ENCODE peak calls at places on chromosomes 7 and 10, in four cellular contexts. J is AG04450; N is A549; L is effector memory CD4-positive, alpha-beta T cell. G is an unnamed sample.
A peak's percentile ranks its signal among the peaks of the same experiment; 100 is the strongest.

GRCh38 chr7:130441408-130441854 is 615 bp upstream of the CEP41 start:
- DNase-seq in J (no peak), N (peak; percentile 51), L (no peak), G (peak; percentile 49)

GRCh38 chr7:14687241-14687640 is 215.3 kb downstream of the DGKB start:
- DNase-seq in J (no peak), N (no peak), L (no peak), G (no peak)

GRCh38 chr10:112280205-112280921 is 2.8 kb upstream of the TECTB start:
- DNase-seq in J (no peak), N (no peak), L (no peak), G (no peak)

GRCh38 chr7:123557016-123557630 is 495 bp downstream of the NDUFA5 start:
- DNase-seq in J (no peak), N (no peak), L (no peak), G (no peak)

GRCh38 chr7:80614911-80615310 is 23.5 kb upstream of the CD36 start:
- DNase-seq in J (no peak), N (no peak), L (no peak), G (no peak)

GRCh38 chr7:100016209-100016901 is 959 bp downstream of the ZKSCAN1 start:
- DNase-seq in J (no peak), N (no peak), L (no peak), G (peak; percentile 45)

GRCh38 chr7:44144426-44144967 is 3.4 kb upstream of the MYL7 start:
- DNase-seq in J (no peak), N (no peak), L (no peak), G (no peak)

GRCh38 chr7:108413782-108414492 is 42.3 kb downstream of the NRCAM start:
- DNase-seq in J (no peak), N (peak; percentile 62), L (no peak), G (no peak)

GRCh38 chr10:12782537-12782936 is 219.0 kb downstream of the CCDC3 start:
- DNase-seq in J (no peak), N (peak; percentile 66), L (peak; percentile 6), G (no peak)

GRCh38 chr10:87678302-87678701 is 18.6 kb downstream of the PAPSS2 start:
- DNase-seq in J (no peak), N (no peak), L (no peak), G (no peak)

GRCh38 chr7:51256244-51256781 is 60.3 kb downstream of the COBL start:
- DNase-seq in J (no peak), N (no peak), L (no peak), G (peak; percentile 34)

GRCh38 chr10:124997246-124997790 is 55.4 kb downstream of the ZRANB1 start:
- DNase-seq in J (no peak), N (no peak), L (no peak), G (no peak)

GRCh38 chr10:46268076-46268881 is 18.5 kb upstream of the ANTXRL start:
- DNase-seq in J (no peak), N (no peak), L (peak; percentile 34), G (no peak)

GRCh38 chr10:34607894-34608293 is 207.2 kb downstream of the PARD3 start:
- DNase-seq in J (no peak), N (no peak), L (no peak), G (no peak)

GRCh38 chr10:34612446-34612845 is 202.7 kb downstream of the PARD3 start:
- DNase-seq in J (no peak), N (no peak), L (no peak), G (no peak)

GRCh38 chr10:34613491-34613890 is 201.6 kb downstream of the PARD3 start:
- DNase-seq in J (no peak), N (no peak), L (no peak), G (no peak)

GRCh38 chr10:34612938-34613337 is 202.2 kb downstream of the PARD3 start:
- DNase-seq in J (no peak), N (no peak), L (no peak), G (no peak)

GRCh38 chr10:34609287-34609940 is 205.7 kb downstream of the PARD3 start:
- DNase-seq in J (no peak), N (no peak), L (no peak), G (no peak)
- H3K27ac ChIP-seq in J (no peak overlapping the region), N (no peak overlapping the region), L (no peak overlapping the region), G (no peak overlapping the region)

GRCh38 chr10:101467286-101467770 is 113.4 kb downstream of the BTRC start:
- DNase-seq in J (peak; percentile 34), N (peak; percentile 69), L (peak; percentile 0), G (no peak)
- H3K27ac ChIP-seq in J (no peak overlapping the region), N (no peak overlapping the region), L (no peak overlapping the region), G (no peak overlapping the region)

GRCh38 chr7:22550514-22551010 is 50.6 kb upstream of the STEAP1B start:
- DNase-seq in J (no peak), N (no peak), L (no peak), G (no peak)

GRCh38 chr7:22549051-22549450 is 49.1 kb upstream of the STEAP1B start:
- DNase-seq in J (no peak), N (no peak), L (no peak), G (no peak)

GRCh38 chr7:22549667-22550513 is 49.9 kb upstream of the STEAP1B start:
- DNase-seq in J (no peak), N (no peak), L (no peak), G (no peak)

GRCh38 chr7:22546769-22547168 is 46.8 kb upstream of the STEAP1B start:
- DNase-seq in J (no peak), N (no peak), L (no peak), G (no peak)

GRCh38 chr7:22548313-22548712 is 48.3 kb upstream of the STEAP1B start:
- DNase-seq in J (no peak), N (no peak), L (no peak), G (no peak)
- H3K27ac ChIP-seq in J (no peak overlapping the region), N (no peak overlapping the region), L (no peak overlapping the region), G (no peak overlapping the region)

DNA sequence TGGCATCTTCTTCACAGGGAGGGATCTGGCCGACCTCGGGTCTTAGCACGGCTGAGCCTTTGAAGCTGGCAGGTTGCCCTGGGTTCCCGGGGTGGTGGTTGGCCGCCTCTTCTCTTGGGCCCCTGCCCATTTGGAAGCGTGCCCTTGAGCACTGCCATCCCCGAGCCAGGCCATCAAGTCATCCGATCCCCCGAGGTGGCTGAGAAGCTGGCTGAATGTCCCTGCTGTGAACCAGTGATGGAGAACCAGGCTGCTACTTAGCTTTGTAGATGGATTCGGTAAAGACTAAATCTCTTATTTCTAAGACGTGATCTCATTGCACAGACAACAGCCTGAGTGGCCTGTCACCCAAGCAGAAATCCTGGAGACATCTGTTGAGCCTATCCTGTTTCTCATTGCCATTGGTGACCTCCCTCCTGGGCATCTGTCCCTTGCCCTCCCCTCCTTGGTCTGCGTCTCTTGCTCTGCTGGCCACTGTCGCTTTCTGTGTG is 74.3 kb downstream of the GRK5 start:
- DNase-seq in J (no peak), N (no peak), L (no peak), G (peak; percentile 10)
- H3K27ac ChIP-seq in J (no peak overlapping the region), N (no peak overlapping the region), L (no peak overlapping the region), G (no peak overlapping the region)

GRCh38 chr7:93819699-93820098 is 70.9 kb downstream of the TFPI2 start:
- DNase-seq in J (no peak), N (no peak), L (no peak), G (no peak)

GRCh38 chr7:93821463-93821862 is 69.1 kb downstream of the TFPI2 start:
- DNase-seq in J (no peak), N (no peak), L (no peak), G (no peak)

GRCh38 chr7:93817004-93817403 is 73.5 kb downstream of the TFPI2 start:
- DNase-seq in J (no peak), N (no peak), L (no peak), G (no peak)

GRCh38 chr7:93813514-93813913 is 77.0 kb downstream of the TFPI2 start:
- DNase-seq in J (no peak), N (no peak), L (no peak), G (no peak)

GRCh38 chr7:93817561-93817960 is 73.0 kb downstream of the TFPI2 start:
- DNase-seq in J (no peak), N (no peak), L (no peak), G (no peak)
- H3K27ac ChIP-seq in J (no peak overlapping the region), N (no peak overlapping the region), L (no peak overlapping the region), G (no peak overlapping the region)

G was measured in caudate nucleus.